ENCODE peak calls at places on chromosomes 12 and 14, in seven cellular contexts. One of them, this sample, is unnamed.

GRCh38 chr14:100109594-100109955 is 44.4 kb downstream of the EVL start:
- DNase-seq in HCT116: no peak
- DNase-seq in esophagus muscularis mucosa: no peak
- DNase-seq in sigmoid colon: peak; percentile 56
- DNase-seq in stomach: no peak
- DNase-seq in spleen: no peak
- DNase-seq in prostate gland: no peak
- DNase-seq in this sample: no peak

GRCh38 chr12:16880864-16881285 is 274.9 kb upstream of the LMO3 start:
- DNase-seq in prostate gland: no peak
- DNase-seq in esophagus muscularis mucosa: no peak
- DNase-seq in spleen: no peak
- DNase-seq in sigmoid colon: no peak
- DNase-seq in stomach: peak; percentile 33
- DNase-seq in HCT116: no peak
- DNase-seq in this sample: no peak

GRCh38 chr14:22848391-22849164 is 12.2 kb downstream of the MMP14 start:
- DNase-seq in HCT116: no peak
- DNase-seq in sigmoid colon: peak; percentile 95
- DNase-seq in stomach: peak; percentile 44
- DNase-seq in spleen: peak; percentile 81
- DNase-seq in prostate gland: no peak
- DNase-seq in esophagus muscularis mucosa: peak; percentile 94
- DNase-seq in this sample: peak; percentile 93

GRCh38 chr14:68458253-68458652 is 334.6 kb downstream of the ZFP36L1 start:
- DNase-seq in HCT116: no peak
- DNase-seq in spleen: no peak
- DNase-seq in prostate gland: no peak
- DNase-seq in stomach: no peak
- DNase-seq in sigmoid colon: no peak
- DNase-seq in esophagus muscularis mucosa: no peak
- DNase-seq in this sample: no peak

GRCh38 chr14:86050072-86050683 is 520.2 kb downstream of the FLRT2 start:
- DNase-seq in esophagus muscularis mucosa: no peak
- DNase-seq in HCT116: no peak
- DNase-seq in prostate gland: no peak
- DNase-seq in spleen: no peak
- DNase-seq in sigmoid colon: no peak
- DNase-seq in stomach: no peak
- DNase-seq in this sample: no peak

GRCh38 chr12:124030510-124030909 is 57.5 kb downstream of the ZNF664 start:
- DNase-seq in stomach: no peak
- DNase-seq in prostate gland: no peak
- DNase-seq in sigmoid colon: no peak
- DNase-seq in spleen: no peak
- DNase-seq in HCT116: no peak
- DNase-seq in esophagus muscularis mucosa: no peak
- DNase-seq in this sample: no peak

GRCh38 chr12:30974746-30975500 is 48.4 kb downstream of the TSPAN11 start:
- DNase-seq in spleen: no peak
- DNase-seq in prostate gland: no peak
- DNase-seq in stomach: no peak
- DNase-seq in HCT116: no peak
- DNase-seq in sigmoid colon: no peak
- DNase-seq in esophagus muscularis mucosa: no peak
- DNase-seq in this sample: no peak

GRCh38 chr12:56545023-56545604 is 23.5 kb downstream of the RBMS2 start:
- DNase-seq in HCT116: no peak
- DNase-seq in prostate gland: no peak
- DNase-seq in stomach: no peak
- DNase-seq in esophagus muscularis mucosa: no peak
- DNase-seq in sigmoid colon: no peak
- DNase-seq in spleen: no peak
- DNase-seq in this sample: no peak

DNA sequence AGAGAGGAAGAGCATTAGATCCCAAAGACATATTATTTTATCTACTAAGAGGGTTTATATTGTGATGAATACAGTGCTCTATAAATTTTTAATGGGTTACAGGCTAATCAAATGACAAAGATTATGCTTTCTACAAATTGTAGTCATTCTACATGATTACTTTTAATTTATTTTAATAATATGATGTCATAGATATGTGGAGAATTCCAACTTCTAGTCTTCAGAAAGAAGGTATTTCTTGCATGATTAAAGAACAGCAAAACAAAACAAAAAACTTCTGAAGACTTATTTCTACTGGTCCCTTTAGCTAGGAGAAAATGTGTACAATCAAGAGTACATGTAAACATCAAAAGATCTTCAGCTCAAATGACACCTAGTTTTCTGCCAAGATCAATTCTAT is 71.5 kb upstream of the FOXG1 start:
- DNase-seq in prostate gland: no peak
- DNase-seq in sigmoid colon: no peak
- DNase-seq in esophagus muscularis mucosa: no peak
- DNase-seq in spleen: no peak
- DNase-seq in stomach: no peak
- DNase-seq in HCT116: no peak
- DNase-seq in this sample: no peak
- H3K9me3 ChIP-seq in prostate gland: no peaks in the 10 kb centered on the region
- H3K9me3 ChIP-seq in sigmoid colon: no peaks in the 10 kb centered on the region
- H3K9me3 ChIP-seq in esophagus muscularis mucosa: no peaks in the 10 kb centered on the region
- H3K9me3 ChIP-seq in spleen: no peaks in the 10 kb centered on the region
- H3K9me3 ChIP-seq in stomach: no peaks in the 10 kb centered on the region
- H3K9me3 ChIP-seq in HCT116: peaks cover 39% of the 10 kb centered on the region
- H3K9me3 ChIP-seq in this sample: no peaks in the 10 kb centered on the region

GRCh38 chr14:102817318-102817717 is 40.1 kb downstream of the TRAF3 start:
- DNase-seq in spleen: no peak
- DNase-seq in prostate gland: no peak
- DNase-seq in stomach: no peak
- DNase-seq in HCT116: no peak
- DNase-seq in sigmoid colon: no peak
- DNase-seq in esophagus muscularis mucosa: no peak
- DNase-seq in this sample: no peak

GRCh38 chr14:102819790-102820330 is 42.6 kb downstream of the TRAF3 start:
- DNase-seq in stomach: no peak
- DNase-seq in sigmoid colon: no peak
- DNase-seq in spleen: no peak
- DNase-seq in prostate gland: no peak
- DNase-seq in esophagus muscularis mucosa: no peak
- DNase-seq in HCT116: no peak
- DNase-seq in this sample: no peak

GRCh38 chr14:102821252-102821651 is 44.0 kb downstream of the TRAF3 start:
- DNase-seq in HCT116: no peak
- DNase-seq in sigmoid colon: no peak
- DNase-seq in spleen: no peak
- DNase-seq in esophagus muscularis mucosa: no peak
- DNase-seq in stomach: no peak
- DNase-seq in prostate gland: no peak
- DNase-seq in this sample: no peak

GRCh38 chr14:102817942-102818940 is 41.0 kb downstream of the TRAF3 start:
- DNase-seq in spleen: no peak
- DNase-seq in stomach: no peak
- DNase-seq in HCT116: no peak
- DNase-seq in sigmoid colon: no peak
- DNase-seq in esophagus muscularis mucosa: no peak
- DNase-seq in prostate gland: no peak
- DNase-seq in this sample: no peak

GRCh38 chr14:102819176-102819628 is 42.0 kb downstream of the TRAF3 start:
- DNase-seq in stomach: peak; percentile 49
- DNase-seq in prostate gland: peak; percentile 28
- DNase-seq in sigmoid colon: no peak
- DNase-seq in esophagus muscularis mucosa: no peak
- DNase-seq in HCT116: no peak
- DNase-seq in spleen: peak; percentile 81
- DNase-seq in this sample: no peak
- H3K4me3 ChIP-seq in stomach: no peak overlapping the region
- H3K4me3 ChIP-seq in prostate gland: no peak overlapping the region
- H3K4me3 ChIP-seq in sigmoid colon: no peak overlapping the region
- H3K4me3 ChIP-seq in esophagus muscularis mucosa: no peak overlapping the region
- H3K4me3 ChIP-seq in HCT116: no peak overlapping the region
- H3K4me3 ChIP-seq in spleen: no peak overlapping the region
- H3K4me3 ChIP-seq in this sample: peak overlapping the region; percentile 24

DNA sequence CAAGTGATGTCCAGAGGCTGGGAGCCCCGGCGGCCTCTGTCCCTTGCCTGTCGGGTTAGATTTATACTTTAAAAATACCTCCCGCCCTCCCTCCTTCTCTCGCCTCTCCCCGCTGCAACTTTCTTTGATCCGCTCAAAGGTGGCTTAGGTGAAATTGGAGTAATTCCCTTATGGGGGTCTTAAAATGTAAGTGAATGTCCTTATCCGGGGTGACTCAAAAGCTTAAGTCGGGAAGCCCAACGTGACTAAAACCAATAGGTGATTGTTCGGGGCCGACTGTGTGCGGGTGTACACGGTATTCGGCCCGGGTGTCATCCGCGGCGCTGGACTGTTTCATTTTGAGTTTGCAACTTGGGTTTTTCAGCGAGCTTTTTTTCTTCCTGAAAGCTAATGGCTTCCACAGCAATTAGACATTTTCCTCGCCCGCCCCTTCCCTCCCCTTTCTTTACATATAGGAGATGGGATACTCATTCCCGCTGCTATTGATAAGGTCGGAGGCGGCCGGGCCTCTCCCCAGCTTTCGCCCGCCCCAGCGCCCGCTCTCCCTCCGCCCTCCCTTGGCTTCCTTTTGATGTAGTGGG is 2.0 kb upstream of the CCND2 start:
- DNase-seq in sigmoid colon: no peak
- DNase-seq in esophagus muscularis mucosa: no peak
- DNase-seq in stomach: no peak
- DNase-seq in HCT116: no peak
- DNase-seq in prostate gland: no peak
- DNase-seq in spleen: no peak
- DNase-seq in this sample: peak; percentile 79
- TF ChIP-seq POLR2AphosphoS5 in sigmoid colon: peak; percentile 92
- TF ChIP-seq POLR2AphosphoS5 in esophagus muscularis mucosa: peak; percentile 80
- TF ChIP-seq POLR2AphosphoS5 in stomach: peak; percentile 37
- TF ChIP-seq POLR2AphosphoS5 in HCT116: no peak
- TF ChIP-seq POLR2AphosphoS5 in prostate gland: peak; percentile 13
- TF ChIP-seq POLR2AphosphoS5 in spleen: peak; percentile 77
- TF ChIP-seq POLR2AphosphoS5 in this sample: no peak

DNA sequence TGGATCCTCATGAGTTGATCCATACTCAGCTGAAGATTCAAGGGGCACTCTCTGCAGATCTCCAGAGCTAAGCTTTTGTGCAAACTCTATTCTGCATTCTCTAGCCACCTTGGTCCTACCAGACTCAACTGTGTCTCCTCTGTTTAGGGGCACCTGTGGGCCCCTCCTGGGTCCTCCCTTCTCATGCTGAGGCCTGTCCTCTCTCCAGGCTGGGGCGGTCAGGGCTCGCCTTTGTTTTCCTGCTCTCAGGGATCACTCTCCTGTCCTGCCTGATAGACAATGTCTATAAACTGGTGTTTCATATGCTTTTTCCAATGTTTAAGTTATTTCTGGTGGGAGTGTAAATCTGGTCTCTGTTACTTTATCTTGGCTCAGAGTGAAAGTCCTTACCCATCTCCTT is 11.6 kb upstream of the KIF26A start:
- DNase-seq in prostate gland: no peak
- DNase-seq in stomach: no peak
- DNase-seq in sigmoid colon: no peak
- DNase-seq in esophagus muscularis mucosa: no peak
- DNase-seq in HCT116: no peak
- DNase-seq in spleen: no peak
- DNase-seq in this sample: peak; percentile 52
- H3K9me3 ChIP-seq in prostate gland: no peaks in the 10 kb centered on the region
- H3K9me3 ChIP-seq in stomach: peaks cover 24% of the 10 kb centered on the region
- H3K9me3 ChIP-seq in sigmoid colon: peaks cover 18% of the 10 kb centered on the region
- H3K9me3 ChIP-seq in esophagus muscularis mucosa: peaks cover 46% of the 10 kb centered on the region
- H3K9me3 ChIP-seq in HCT116: peaks cover 40% of the 10 kb centered on the region
- H3K9me3 ChIP-seq in spleen: peaks cover 54% of the 10 kb centered on the region
- H3K9me3 ChIP-seq in this sample: peaks cover 20% of the 10 kb centered on the region

GRCh38 chr12:46385439-46385838 is 12.9 kb upstream of the SLC38A2 start:
- DNase-seq in prostate gland: no peak
- DNase-seq in esophagus muscularis mucosa: no peak
- DNase-seq in spleen: no peak
- DNase-seq in HCT116: no peak
- DNase-seq in sigmoid colon: no peak
- DNase-seq in stomach: no peak
- DNase-seq in this sample: no peak

GRCh38 chr12:46386360-46386867 is 13.8 kb upstream of the SLC38A2 start:
- DNase-seq in prostate gland: no peak
- DNase-seq in HCT116: no peak
- DNase-seq in spleen: no peak
- DNase-seq in sigmoid colon: no peak
- DNase-seq in esophagus muscularis mucosa: no peak
- DNase-seq in stomach: no peak
- DNase-seq in this sample: no peak

GRCh38 chr12:46387697-46388096 is 15.1 kb upstream of the SLC38A2 start:
- DNase-seq in spleen: peak; percentile 78
- DNase-seq in esophagus muscularis mucosa: no peak
- DNase-seq in prostate gland: no peak
- DNase-seq in sigmoid colon: no peak
- DNase-seq in stomach: no peak
- DNase-seq in HCT116: no peak
- DNase-seq in this sample: no peak

GRCh38 chr12:46388427-46388992 is 15.9 kb upstream of the SLC38A2 start:
- DNase-seq in spleen: no peak
- DNase-seq in HCT116: no peak
- DNase-seq in sigmoid colon: no peak
- DNase-seq in prostate gland: no peak
- DNase-seq in esophagus muscularis mucosa: no peak
- DNase-seq in stomach: no peak
- DNase-seq in this sample: no peak

DNA sequence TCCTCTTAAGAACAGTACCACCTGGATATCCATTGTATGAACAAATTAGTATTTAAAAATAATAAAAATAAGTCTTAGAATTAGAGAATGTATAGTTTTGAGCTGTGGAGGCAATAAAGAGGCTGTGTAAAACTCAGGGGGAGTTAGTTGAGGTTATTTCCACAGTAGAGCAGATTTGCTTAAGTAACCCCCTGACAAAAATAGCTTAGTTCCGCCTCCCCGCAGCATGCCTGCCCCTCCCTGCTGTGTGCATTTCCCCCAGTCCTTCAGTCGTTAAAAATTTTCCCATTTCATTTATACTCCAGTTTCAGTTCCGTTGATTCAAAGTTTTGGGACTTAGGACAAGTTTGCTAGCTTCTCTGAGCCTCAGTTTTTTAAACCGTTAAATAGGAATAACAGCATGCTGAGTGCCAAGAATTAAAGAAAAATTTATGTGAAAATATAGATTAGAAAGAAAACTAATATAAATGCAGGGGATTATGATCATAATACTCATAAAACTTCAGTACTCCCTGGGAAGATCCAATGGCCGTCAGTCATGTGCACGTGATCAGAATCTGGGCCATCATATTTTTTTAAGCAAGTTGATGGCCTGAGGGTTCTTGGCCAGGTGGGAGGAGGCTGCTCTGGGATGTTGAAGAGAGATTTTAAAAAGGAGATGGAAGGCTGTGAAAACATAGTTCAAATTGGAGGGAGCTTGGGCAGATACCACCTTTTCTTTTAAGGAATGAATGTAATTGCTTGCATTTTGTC is 14.5 kb upstream of the SLC38A2 start:
- DNase-seq in prostate gland: no peak
- DNase-seq in stomach: no peak
- DNase-seq in spleen: peak; percentile 82
- DNase-seq in sigmoid colon: no peak
- DNase-seq in esophagus muscularis mucosa: no peak
- DNase-seq in HCT116: no peak
- DNase-seq in this sample: peak; percentile 63
- H3K4me3 ChIP-seq in prostate gland: peak overlapping the region; percentile 10
- H3K4me3 ChIP-seq in stomach: no peak overlapping the region
- H3K4me3 ChIP-seq in spleen: peak overlapping the region; percentile 28
- H3K4me3 ChIP-seq in sigmoid colon: peak overlapping the region; percentile 10
- H3K4me3 ChIP-seq in esophagus muscularis mucosa: peak overlapping the region; percentile 31
- H3K4me3 ChIP-seq in HCT116: no peak overlapping the region
- H3K4me3 ChIP-seq in this sample: peak overlapping the region; percentile 30

GRCh38 chr12:118500302-118500701 is 123.9 kb downstream of the SUDS3 start:
- DNase-seq in esophagus muscularis mucosa: no peak
- DNase-seq in stomach: no peak
- DNase-seq in prostate gland: no peak
- DNase-seq in spleen: no peak
- DNase-seq in HCT116: no peak
- DNase-seq in sigmoid colon: no peak
- DNase-seq in this sample: no peak
- TF ChIP-seq POLR2AphosphoS5 in esophagus muscularis mucosa: no peak
- TF ChIP-seq POLR2AphosphoS5 in stomach: no peak
- TF ChIP-seq POLR2AphosphoS5 in prostate gland: no peak
- TF ChIP-seq POLR2AphosphoS5 in spleen: no peak
- TF ChIP-seq POLR2AphosphoS5 in HCT116: no peak
- TF ChIP-seq POLR2AphosphoS5 in sigmoid colon: no peak
- TF ChIP-seq POLR2AphosphoS5 in this sample: no peak

This sample was measured in suprapubic skin.